ENCODE peak calls at places on chromosomes 4 and X, in five cellular contexts. U is GOT3, Y is nucleus accumbens, O is epithelial cell of prostate, G is colonic mucosa. J is an unnamed sample.

GRCh38 chr4:16270654-16271328 is 44.5 kb upstream of the TAPT1 start:
- DNase-seq in U (no peak), Y (no peak), O (no peak), G (no peak), J (no peak)

GRCh38 chr4:6269400-6269650 is 325 bp upstream of the WFS1 start:
- DNase-seq in U (no peak), Y (no peak), O (no peak), G (no peak), J (no peak)

GRCh38 chrX:129980043-129980442 is 2.4 kb upstream of the BCORL1 start:
- DNase-seq in U (no peak), Y (peak), O (no peak), G (peak), J (peak)

GRCh38 chrX:17563515-17563914 is 173.8 kb upstream of the SCML1 start:
- DNase-seq in U (no peak), Y (no peak), O (no peak), G (no peak), J (no peak)

GRCh38 chrX:77431227-77431626 is 16.0 kb upstream of the FGF16 start:
- DNase-seq in U (no peak), Y (no peak), O (no peak), G (no peak), J (no peak)

GRCh38 chrX:26352891-26353430 is 137.0 kb downstream of the MAGEB5 start:
- DNase-seq in U (no peak), Y (no peak), O (no peak), G (no peak), J (no peak)

GRCh38 chr4:16532240-16532990 is 306.1 kb upstream of the TAPT1 start:
- DNase-seq in U (no peak), Y (no peak), O (peak), G (no peak), J (no peak)

GRCh38 chr4:48578132-48578964 is 88.3 kb downstream of the ZAR1 start:
- DNase-seq in U (no peak), Y (peak), O (no peak), G (peak), J (peak)

GRCh38 chr4:109041463-109041862 is 261.0 kb downstream of the COL25A1 start:
- DNase-seq in U (no peak), Y (no peak), O (no peak), G (no peak), J (no peak)

GRCh38 chrX:129524250-129524850 is 1.1 kb upstream of the SMARCA1 start:
- DNase-seq in U (no peak), Y (no peak), O (no peak), G (no peak), J (no peak)

GRCh38 chrX:86806786-86807185 is 658.5 kb downstream of the DACH2 start:
- DNase-seq in U (no peak), Y (no peak), O (no peak), G (no peak), J (no peak)

J was measured in CD4-positive, alpha-beta memory T cell.